ENCODE peak calls at places on chromosomes 6 and 20, in six cellular contexts. One of them, this sample, is unnamed.

GRCh38 chr6:29858006-29858405 is 30.4 kb downstream of the HLA-G start:
- DNase-seq in A549: no peak
- DNase-seq in pancreas: no peak
- DNase-seq in fibroblast of the aortic adventitia: no peak
- DNase-seq in stomach: no peak
- DNase-seq in IMR-90: no peak
- DNase-seq in this sample: no peak

GRCh38 chr6:133899556-133899955 is 10.6 kb downstream of the TCF21 start:
- DNase-seq in stomach: no peak
- DNase-seq in pancreas: no peak
- DNase-seq in A549: no peak
- DNase-seq in IMR-90: peak; percentile 55
- DNase-seq in fibroblast of the aortic adventitia: peak; percentile 79
- DNase-seq in this sample: no peak

GRCh38 chr6:47483853-47484546 is 6.4 kb downstream of the CD2AP start:
- DNase-seq in stomach: no peak
- DNase-seq in pancreas: no peak
- DNase-seq in IMR-90: peak; percentile 35
- DNase-seq in fibroblast of the aortic adventitia: peak; percentile 35
- DNase-seq in A549: no peak
- DNase-seq in this sample: no peak

GRCh38 chr20:10673831-10674683 is at the start of gene JAG1:
- DNase-seq in A549: peak; percentile 99
- DNase-seq in stomach: peak; percentile 98
- DNase-seq in pancreas: peak; percentile 97
- DNase-seq in fibroblast of the aortic adventitia: peak; percentile 94
- DNase-seq in IMR-90: peak; percentile 95
- DNase-seq in this sample: peak; percentile 58

GRCh38 chr6:138194221-138194620 is 24.1 kb downstream of the PBOV1 start:
- DNase-seq in fibroblast of the aortic adventitia: no peak
- DNase-seq in stomach: peak; percentile 74
- DNase-seq in pancreas: peak; percentile 38
- DNase-seq in IMR-90: no peak
- DNase-seq in A549: no peak
- DNase-seq in this sample: no peak

GRCh38 chr6:163620670-163621330 is 206.3 kb downstream of the QKI start:
- DNase-seq in A549: no peak
- DNase-seq in pancreas: no peak
- DNase-seq in fibroblast of the aortic adventitia: no peak
- DNase-seq in stomach: no peak
- DNase-seq in IMR-90: peak; percentile 7
- DNase-seq in this sample: no peak

GRCh38 chr20:61572312-61572711 is 320.3 kb downstream of the CDH4 start:
- DNase-seq in A549: no peak
- DNase-seq in pancreas: no peak
- DNase-seq in stomach: no peak
- DNase-seq in IMR-90: no peak
- DNase-seq in fibroblast of the aortic adventitia: no peak
- DNase-seq in this sample: no peak

GRCh38 chr20:14916360-14916759 is 578.9 kb upstream of the FLRT3 start:
- DNase-seq in IMR-90: no peak
- DNase-seq in A549: no peak
- DNase-seq in fibroblast of the aortic adventitia: no peak
- DNase-seq in pancreas: no peak
- DNase-seq in stomach: no peak
- DNase-seq in this sample: no peak

GRCh38 chr6:170313716-170314295 is 7.2 kb downstream of the FAM120B start:
- DNase-seq in stomach: no peak
- DNase-seq in pancreas: no peak
- DNase-seq in IMR-90: peak; percentile 74
- DNase-seq in A549: no peak
- DNase-seq in fibroblast of the aortic adventitia: no peak
- DNase-seq in this sample: no peak

GRCh38 chr6:158564243-158565121 is 4.6 kb downstream of the TMEM181 start:
- DNase-seq in IMR-90: no peak
- DNase-seq in stomach: no peak
- DNase-seq in A549: no peak
- DNase-seq in pancreas: no peak
- DNase-seq in fibroblast of the aortic adventitia: no peak
- DNase-seq in this sample: no peak

GRCh38 chr6:11356404-11357155 is 124.1 kb upstream of the NEDD9 start:
- DNase-seq in IMR-90: no peak
- DNase-seq in A549: no peak
- DNase-seq in pancreas: no peak
- DNase-seq in stomach: no peak
- DNase-seq in fibroblast of the aortic adventitia: no peak
- DNase-seq in this sample: no peak

GRCh38 chr6:34359438-34360158 is 32.9 kb downstream of the NUDT3 start:
- DNase-seq in A549: no peak
- DNase-seq in IMR-90: peak; percentile 58
- DNase-seq in fibroblast of the aortic adventitia: peak; percentile 62
- DNase-seq in pancreas: no peak
- DNase-seq in stomach: no peak
- DNase-seq in this sample: no peak

GRCh38 chr6:165181951-165182414 is 127.4 kb downstream of the C6orf118 start:
- DNase-seq in pancreas: no peak
- DNase-seq in stomach: no peak
- DNase-seq in fibroblast of the aortic adventitia: peak; percentile 79
- DNase-seq in IMR-90: no peak
- DNase-seq in A549: no peak
- DNase-seq in this sample: no peak

GRCh38 chr6:106069478-106069877 is 16.7 kb upstream of the PRDM1 start:
- DNase-seq in pancreas: peak; percentile 37
- DNase-seq in stomach: peak; percentile 48
- DNase-seq in fibroblast of the aortic adventitia: peak; percentile 93
- DNase-seq in A549: no peak
- DNase-seq in IMR-90: peak; percentile 92
- DNase-seq in this sample: peak; percentile 92

GRCh38 chr6:72976389-72976900 is 248.9 kb downstream of the KHDC1L start:
- DNase-seq in IMR-90: no peak
- DNase-seq in A549: no peak
- DNase-seq in stomach: no peak
- DNase-seq in pancreas: no peak
- DNase-seq in fibroblast of the aortic adventitia: no peak
- DNase-seq in this sample: no peak

GRCh38 chr20:48619126-48620101 is 208.4 kb downstream of the PREX1 start:
- DNase-seq in stomach: no peak
- DNase-seq in A549: no peak
- DNase-seq in fibroblast of the aortic adventitia: no peak
- DNase-seq in pancreas: no peak
- DNase-seq in IMR-90: no peak
- DNase-seq in this sample: no peak

GRCh38 chr6:26516481-26517427 is 16.7 kb downstream of the BTN1A1 start:
- DNase-seq in pancreas: no peak
- DNase-seq in stomach: no peak
- DNase-seq in fibroblast of the aortic adventitia: no peak
- DNase-seq in A549: no peak
- DNase-seq in IMR-90: peak; percentile 15
- DNase-seq in this sample: no peak

GRCh38 chr20:9886227-9886626 is 47.4 kb upstream of the PAK5 start:
- DNase-seq in pancreas: no peak
- DNase-seq in fibroblast of the aortic adventitia: no peak
- DNase-seq in A549: no peak
- DNase-seq in stomach: no peak
- DNase-seq in IMR-90: peak; percentile 0
- DNase-seq in this sample: peak; percentile 12

GRCh38 chr6:169839493-169839892 is 88.1 kb downstream of the ERMARD start:
- DNase-seq in A549: no peak
- DNase-seq in stomach: peak; percentile 15
- DNase-seq in pancreas: no peak
- DNase-seq in IMR-90: no peak
- DNase-seq in fibroblast of the aortic adventitia: no peak
- DNase-seq in this sample: no peak

GRCh38 chr6:142794424-142794823 is 150.6 kb downstream of the HIVEP2 start:
- DNase-seq in A549: no peak
- DNase-seq in fibroblast of the aortic adventitia: no peak
- DNase-seq in pancreas: no peak
- DNase-seq in stomach: no peak
- DNase-seq in IMR-90: no peak
- DNase-seq in this sample: no peak

GRCh38 chr6:22024004-22024403 is 272.8 kb downstream of the PRL start:
- DNase-seq in IMR-90: no peak
- DNase-seq in fibroblast of the aortic adventitia: no peak
- DNase-seq in pancreas: no peak
- DNase-seq in stomach: no peak
- DNase-seq in A549: no peak
- DNase-seq in this sample: no peak

GRCh38 chr6:158666637-158667359 is 16.9 kb downstream of the SYTL3 start:
- DNase-seq in stomach: peak; percentile 74
- DNase-seq in IMR-90: peak; percentile 71
- DNase-seq in A549: no peak
- DNase-seq in pancreas: no peak
- DNase-seq in fibroblast of the aortic adventitia: peak; percentile 22
- DNase-seq in this sample: no peak

GRCh38 chr20:669573-669972 is 6.0 kb downstream of the SCRT2 start:
- DNase-seq in fibroblast of the aortic adventitia: no peak
- DNase-seq in IMR-90: no peak
- DNase-seq in A549: no peak
- DNase-seq in pancreas: no peak
- DNase-seq in stomach: no peak
- DNase-seq in this sample: no peak

GRCh38 chr20:12237772-12238171 is 320.1 kb downstream of the BTBD3 start:
- DNase-seq in fibroblast of the aortic adventitia: peak; percentile 66
- DNase-seq in IMR-90: no peak
- DNase-seq in stomach: no peak
- DNase-seq in A549: no peak
- DNase-seq in pancreas: no peak
- DNase-seq in this sample: no peak

GRCh38 chr20:63033635-63034510 is 27.1 kb upstream of the BHLHE23 start:
- DNase-seq in A549: no peak
- DNase-seq in pancreas: no peak
- DNase-seq in IMR-90: no peak
- DNase-seq in stomach: no peak
- DNase-seq in fibroblast of the aortic adventitia: no peak
- DNase-seq in this sample: no peak

GRCh38 chr6:139164001-139164400 is 29.1 kb downstream of the HECA start:
- DNase-seq in A549: no peak
- DNase-seq in IMR-90: no peak
- DNase-seq in stomach: no peak
- DNase-seq in fibroblast of the aortic adventitia: no peak
- DNase-seq in pancreas: no peak
- DNase-seq in this sample: no peak

GRCh38 chr6:137403855-137404254 is 90.3 kb downstream of the OLIG3 start:
- DNase-seq in stomach: peak; percentile 48
- DNase-seq in A549: no peak
- DNase-seq in pancreas: no peak
- DNase-seq in IMR-90: no peak
- DNase-seq in fibroblast of the aortic adventitia: no peak
- DNase-seq in this sample: no peak

GRCh38 chr6:36929152-36929551 is 25.4 kb upstream of the PI16 start:
- DNase-seq in A549: no peak
- DNase-seq in pancreas: no peak
- DNase-seq in IMR-90: no peak
- DNase-seq in fibroblast of the aortic adventitia: no peak
- DNase-seq in stomach: no peak
- DNase-seq in this sample: no peak

GRCh38 chr20:32445539-32446273 is 87.6 kb downstream of the ASXL1 start:
- DNase-seq in IMR-90: no peak
- DNase-seq in A549: no peak
- DNase-seq in stomach: peak; percentile 20
- DNase-seq in fibroblast of the aortic adventitia: no peak
- DNase-seq in pancreas: no peak
- DNase-seq in this sample: no peak

GRCh38 chr20:39190666-39191570 is 228.8 kb downstream of the DHX35 start:
- DNase-seq in fibroblast of the aortic adventitia: peak; percentile 4
- DNase-seq in pancreas: no peak
- DNase-seq in IMR-90: peak; percentile 44
- DNase-seq in stomach: no peak
- DNase-seq in A549: peak; percentile 74
- DNase-seq in this sample: no peak

GRCh38 chr20:6744171-6744570 is 23.3 kb upstream of the BMP2 start:
- DNase-seq in pancreas: no peak
- DNase-seq in A549: no peak
- DNase-seq in IMR-90: no peak
- DNase-seq in stomach: no peak
- DNase-seq in fibroblast of the aortic adventitia: no peak
- DNase-seq in this sample: no peak
- H3K4me3 ChIP-seq in pancreas: no peak overlapping the region
- H3K4me3 ChIP-seq in A549: no peak overlapping the region
- H3K4me3 ChIP-seq in IMR-90: no peak overlapping the region
- H3K4me3 ChIP-seq in stomach: no peak overlapping the region
- H3K4me3 ChIP-seq in fibroblast of the aortic adventitia: no peak overlapping the region
- H3K4me3 ChIP-seq in this sample: no peak overlapping the region

GRCh38 chr6:109595998-109596397 is 95.0 kb downstream of the AK9 start:
- DNase-seq in A549: no peak
- DNase-seq in fibroblast of the aortic adventitia: peak; percentile 53
- DNase-seq in pancreas: no peak
- DNase-seq in stomach: no peak
- DNase-seq in IMR-90: peak; percentile 57
- DNase-seq in this sample: no peak
- TF ChIP-seq CTCF in A549: no peak
- TF ChIP-seq CTCF in fibroblast of the aortic adventitia: peak; percentile 64
- TF ChIP-seq CTCF in pancreas: no peak
- TF ChIP-seq CTCF in stomach: no peak
- TF ChIP-seq CTCF in IMR-90: peak; percentile 54
- TF ChIP-seq CTCF in this sample: peak; percentile 37

GRCh38 chr6:13272131-13273046 is 55.9 kb downstream of the TBC1D7 start:
- DNase-seq in stomach: peak; percentile 40
- DNase-seq in pancreas: peak; percentile 49
- DNase-seq in fibroblast of the aortic adventitia: no peak
- DNase-seq in IMR-90: no peak
- DNase-seq in A549: no peak
- DNase-seq in this sample: no peak
- H3K4me3 ChIP-seq in stomach: no peak overlapping the region
- H3K4me3 ChIP-seq in pancreas: no peak overlapping the region
- H3K4me3 ChIP-seq in fibroblast of the aortic adventitia: no peak overlapping the region
- H3K4me3 ChIP-seq in IMR-90: no peak overlapping the region
- H3K4me3 ChIP-seq in A549: no peak overlapping the region
- H3K4me3 ChIP-seq in this sample: no peak overlapping the region

GRCh38 chr6:160028487-160029275 is 59.8 kb downstream of the IGF2R start:
- DNase-seq in A549: no peak
- DNase-seq in pancreas: peak; percentile 40
- DNase-seq in fibroblast of the aortic adventitia: no peak
- DNase-seq in IMR-90: no peak
- DNase-seq in stomach: no peak
- DNase-seq in this sample: no peak
- TF ChIP-seq CTCF in A549: no peak
- TF ChIP-seq CTCF in pancreas: no peak
- TF ChIP-seq CTCF in fibroblast of the aortic adventitia: peak; percentile 2
- TF ChIP-seq CTCF in IMR-90: no peak
- TF ChIP-seq CTCF in stomach: no peak
- TF ChIP-seq CTCF in this sample: peak; percentile 3

This sample was measured in HFF-Myc.